ENCODE peak calls at places on chromosomes 16 and 17, in ten cellular contexts. S, X, K, W, P, H, T, F, R and O are unnamed samples.

GRCh38 chr17:19614900-19615299 is 33.7 kb upstream of the ALDH3A2 start:
- DNase-seq in K (no peak), F (no peak), R (no peak), W (no peak), S (no peak), P (no peak), X (no peak), T (no peak), H (peak; percentile 10), O (no peak)

GRCh38 chr16:50436271-50436670 is 67.5 kb upstream of the BRD7 start:
- DNase-seq in R (no peak), P (no peak), X (no peak), W (no peak), H (no peak), K (no peak), S (no peak), F (no peak), T (no peak), O (no peak)

GRCh38 chr17:64457156-64457555 is 8.2 kb downstream of the MILR1 start:
- DNase-seq in X (peak; percentile 80), F (no peak), W (no peak), K (peak; percentile 80), H (no peak), T (no peak), S (no peak), P (no peak), R (peak; percentile 67), O (peak; percentile 12)

GRCh38 chr16:84739349-84740124 is 39.7 kb downstream of the USP10 start:
- DNase-seq in R (peak; percentile 89), W (no peak), F (no peak), T (peak; percentile 83), K (peak; percentile 56), X (peak; percentile 78), S (no peak), H (no peak), P (no peak), O (peak; percentile 53)

GRCh38 chr16:46996391-46996790 is 22.9 kb upstream of the DNAJA2 start:
- DNase-seq in R (no peak), F (no peak), H (no peak), S (no peak), P (no peak), T (no peak), W (no peak), X (peak; percentile 26), K (no peak), O (no peak)

GRCh38 chr16:22353188-22353919 is 21.1 kb downstream of the CDR2 start:
- DNase-seq in T (peak; percentile 64), X (peak; percentile 84), F (no peak), W (no peak), R (peak; percentile 62), K (peak; percentile 67), S (no peak), P (no peak), H (no peak), O (peak; percentile 67)

GRCh38 chr16:84844561-84845495 is 25.0 kb downstream of the CRISPLD2 start:
- DNase-seq in T (no peak), X (no peak), W (no peak), K (no peak), F (no peak), P (no peak), R (no peak), S (no peak), H (no peak), O (no peak)

GRCh38 chr17:38572665-38573365 is 32.9 kb downstream of the SRCIN1 start:
- DNase-seq in K (no peak), S (peak; percentile 50), H (no peak), P (peak; percentile 48), R (no peak), W (no peak), X (no peak), T (no peak), F (no peak), O (no peak)

GRCh38 chr16:29943846-29944669 is 17.8 kb upstream of the TMEM219 start:
- DNase-seq in S (no peak), H (no peak), R (peak; percentile 98), W (no peak), T (peak; percentile 99), X (peak; percentile 98), F (peak; percentile 98), P (peak; percentile 58), K (peak; percentile 93), O (peak; percentile 95)
- H3K4me3 ChIP-seq in S (no peak overlapping the region), H (no peak overlapping the region), R (no peak overlapping the region), W (no peak overlapping the region), T (no peak overlapping the region), X (no peak overlapping the region), F (peak overlapping the region; percentile 6), P (no peak overlapping the region), K (no peak overlapping the region), O (peak overlapping the region; percentile 24)

GRCh38 chr17:67675481-67675880 is 42.3 kb upstream of the NOL11 start:
- DNase-seq in X (no peak), R (no peak), W (no peak), K (no peak), H (no peak), S (no peak), T (no peak), P (no peak), F (no peak), O (no peak)

GRCh38 chr17:67680445-67681224 is 37.1 kb upstream of the NOL11 start:
- DNase-seq in X (no peak), T (no peak), P (no peak), R (no peak), H (peak; percentile 25), K (no peak), F (no peak), W (no peak), S (no peak), O (no peak)

GRCh38 chr17:67679721-67680120 is 38.0 kb upstream of the NOL11 start:
- DNase-seq in R (no peak), X (no peak), F (no peak), T (no peak), K (no peak), H (no peak), S (no peak), W (no peak), P (no peak), O (no peak)

GRCh38 chr17:67682196-67682595 is 35.5 kb upstream of the NOL11 start:
- DNase-seq in R (no peak), P (no peak), H (no peak), W (no peak), X (no peak), F (no peak), T (no peak), S (no peak), K (no peak), O (no peak)

GRCh38 chr17:67679225-67679624 is 38.5 kb upstream of the NOL11 start:
- DNase-seq in H (peak; percentile 16), W (no peak), R (no peak), K (no peak), F (no peak), P (no peak), X (no peak), T (no peak), S (no peak), O (no peak)
- TF ChIP-seq CTCF in H (peak; percentile 28), W (no peak), R (no peak), K (no peak), F (no peak), P (no peak), X (no peak), T (no peak), S (no peak), O (no peak)

DNA sequence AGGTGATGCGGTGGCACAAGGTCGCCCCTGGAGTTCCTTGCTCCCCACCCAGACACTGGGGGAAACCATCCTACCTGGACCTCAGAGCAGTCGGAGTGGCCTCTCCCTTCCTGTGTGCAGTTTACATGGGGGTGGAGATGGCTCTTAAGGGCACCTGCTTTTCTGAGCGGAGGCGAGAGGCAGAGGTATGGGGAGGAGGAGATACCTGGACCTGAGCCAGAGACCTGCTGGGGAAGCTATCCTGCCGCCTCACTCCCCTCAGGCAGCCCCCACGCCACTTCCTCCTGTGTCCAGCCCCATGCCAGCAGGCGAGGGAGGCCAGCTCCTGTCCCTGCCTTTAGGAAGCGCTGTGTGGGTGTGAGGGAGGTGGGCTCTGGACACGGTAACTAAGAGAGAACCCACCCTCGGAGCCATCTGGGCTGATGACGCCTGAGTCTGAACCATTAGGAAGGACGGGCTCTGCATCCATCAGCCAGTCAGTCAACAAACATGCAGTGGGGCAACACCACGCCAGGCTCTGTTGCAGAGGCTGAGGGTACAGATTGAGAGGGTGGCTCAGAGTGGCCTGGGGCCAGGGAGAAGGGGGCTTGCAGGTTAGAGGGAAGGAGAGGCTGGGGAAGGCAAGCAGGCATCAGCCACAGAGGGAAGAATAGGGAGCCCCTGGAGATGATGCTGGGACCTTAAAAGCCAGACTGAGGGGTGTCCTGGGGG is 1.2 kb downstream of the CORO1A start:
- DNase-seq in F (no peak), R (no peak), X (no peak), P (peak; percentile 8), S (peak; percentile 50), K (no peak), T (peak; percentile 5), H (peak; percentile 64), W (peak; percentile 71), O (no peak)
- H3K4me3 ChIP-seq in F (no peak overlapping the region), R (peak overlapping the region; percentile 63), X (no peak overlapping the region), P (no peak overlapping the region), S (peak overlapping the region; percentile 84), K (peak overlapping the region; percentile 49), T (no peak overlapping the region), H (peak overlapping the region; percentile 86), W (peak overlapping the region; percentile 69), O (peak overlapping the region; percentile 62)

GRCh38 chr16:9015489-9015888 is 51.8 kb upstream of the USP7 start:
- DNase-seq in W (no peak), F (no peak), R (no peak), S (no peak), K (no peak), X (no peak), T (no peak), H (no peak), P (no peak), O (no peak)

GRCh38 chr16:9013508-9013864 is 49.8 kb upstream of the USP7 start:
- DNase-seq in X (no peak), P (no peak), T (no peak), S (no peak), H (no peak), R (no peak), W (no peak), K (no peak), F (no peak), O (no peak)

GRCh38 chr16:9012330-9012729 is 48.6 kb upstream of the USP7 start:
- DNase-seq in S (no peak), W (no peak), F (no peak), K (no peak), H (no peak), R (no peak), P (no peak), X (no peak), T (no peak), O (no peak)

GRCh38 chr16:9014389-9014788 is 50.7 kb upstream of the USP7 start:
- DNase-seq in X (no peak), W (no peak), R (no peak), T (no peak), P (no peak), H (no peak), K (no peak), S (no peak), F (no peak), O (no peak)

DNA sequence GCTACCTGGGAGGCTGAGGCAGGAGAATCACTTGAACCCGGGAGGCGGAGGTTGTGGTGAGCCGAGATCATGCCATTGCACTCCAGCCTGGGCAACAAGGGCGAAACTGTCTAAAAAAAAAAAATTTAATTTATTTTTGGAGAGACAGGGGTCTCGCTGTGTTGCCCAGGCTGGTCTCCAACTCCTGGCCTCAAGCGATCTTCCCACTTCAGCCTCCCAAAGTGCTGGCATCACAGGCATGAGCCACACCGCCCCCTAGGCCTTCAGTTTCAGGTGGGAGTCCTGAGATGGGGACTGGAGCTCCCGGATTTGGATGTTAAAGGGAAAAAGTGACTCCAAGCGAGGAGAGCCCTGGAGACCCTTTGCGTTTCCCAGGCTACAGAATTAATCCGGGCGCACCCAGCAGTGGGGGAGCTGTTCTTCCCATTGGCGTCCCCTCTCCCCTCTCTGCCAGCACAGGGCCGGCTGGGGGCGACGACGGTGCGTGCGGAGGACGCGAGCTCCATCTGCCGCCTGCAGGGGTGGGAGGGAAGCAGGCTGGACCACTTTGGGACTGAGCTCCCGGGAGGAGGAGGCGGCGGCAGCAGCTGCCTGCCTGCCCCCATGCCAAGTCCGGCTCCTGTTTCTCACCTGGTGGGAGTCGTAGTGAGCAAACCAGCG is 49.3 kb upstream of the USP7 start:
- DNase-seq in S (no peak), R (no peak), T (no peak), P (peak; percentile 85), W (no peak), X (peak; percentile 13), F (no peak), H (no peak), K (no peak), O (no peak)
- TF ChIP-seq CTCF in S (no peak), R (peak; percentile 54), T (no peak), P (peak; percentile 59), W (no peak), X (peak; percentile 26), F (peak; percentile 27), H (no peak), K (peak; percentile 23), O (peak; percentile 24)